ENCODE peak calls at places on chromosome 18, in seven cellular contexts. T is brain microvascular endothelial cell; R is NCI-H1417 treated with DMSO at 0.1 percent for 48 hours; W is fibroblast of mammary gland; F is kidney; Q is T-helper 9 cell; Z is stimulated activated CD8-positive, alpha-beta memory T cell treated with anti-CD3 and anti-CD28 coated beads, Interleukin-4, amount 100 ng/mL, for 1 hour. J is an unnamed sample.

GRCh38 chr18:8609711-8610441 is 639 bp downstream of the RAB12 start:
- DNase-seq in Q (no peak), T (no peak), R (no peak), Z (no peak), W (no peak), F (peak; percentile 78), J (no peak)

GRCh38 chr18:22066083-22066485 is 103.3 kb upstream of the GATA6 start:
- DNase-seq in Z (no peak), R (no peak), Q (no peak), T (no peak), W (no peak), F (no peak), J (no peak)

GRCh38 chr18:58635891-58636290 is 7.0 kb upstream of the ALPK2 start:
- DNase-seq in F (no peak), Z (no peak), Q (no peak), T (peak; percentile 26), R (no peak), W (peak; percentile 78), J (no peak)

GRCh38 chr18:48713302-48713701 is 174.5 kb downstream of the CTIF start:
- DNase-seq in F (peak; percentile 87), T (no peak), Q (no peak), Z (no peak), W (peak; percentile 78), R (no peak), J (no peak)

GRCh38 chr18:62282188-62282629 is 42.9 kb upstream of the TNFRSF11A start:
- DNase-seq in Z (no peak), Q (no peak), R (no peak), W (peak; percentile 79), T (peak; percentile 58), F (no peak), J (no peak)

GRCh38 chr18:9608298-9608697 is 6.1 kb downstream of the PPP4R1 start:
- DNase-seq in R (no peak), W (no peak), T (no peak), F (no peak), Z (no peak), Q (no peak), J (no peak)

GRCh38 chr18:74529811-74530583 is 4.3 kb upstream of the CNDP1 start:
- DNase-seq in Q (no peak), F (peak; percentile 59), R (no peak), W (no peak), T (no peak), Z (no peak), J (no peak)

GRCh38 chr18:5975111-5975622 is 79.8 kb upstream of the TMEM200C start:
- DNase-seq in W (peak; percentile 81), R (no peak), T (peak; percentile 75), F (no peak), Z (no peak), Q (no peak), J (no peak)

GRCh38 chr18:35983818-35984217 is 11.3 kb downstream of the RMP24 start:
- DNase-seq in R (no peak), F (no peak), Q (no peak), Z (no peak), W (peak; percentile 87), T (peak; percentile 52), J (no peak)

GRCh38 chr18:7950380-7951143 is 383.4 kb downstream of the PTPRM start:
- DNase-seq in W (peak; percentile 83), R (no peak), F (no peak), Z (no peak), Q (no peak), T (peak; percentile 85), J (no peak)

GRCh38 chr18:11741505-11742145 is 52.6 kb downstream of the GNAL start:
- DNase-seq in Z (no peak), W (peak; percentile 6), T (no peak), R (no peak), F (no peak), Q (no peak), J (peak; percentile 54)

GRCh38 chr18:74899554-74899953 is 301.9 kb downstream of the ZNF407 start:
- DNase-seq in Z (no peak), R (no peak), Q (no peak), F (peak; percentile 70), W (no peak), T (peak; percentile 1), J (no peak)

GRCh38 chr18:42773870-42774269 is 341.6 kb downstream of the RIT2 start:
- DNase-seq in T (no peak), W (no peak), R (no peak), F (no peak), Q (no peak), Z (no peak), J (no peak)

GRCh38 chr18:47754311-47755101 is 176.0 kb downstream of the SMAD2 start:
- DNase-seq in F (no peak), Q (peak; percentile 55), W (peak; percentile 7), Z (no peak), T (no peak), R (no peak), J (no peak)

GRCh38 chr18:45951021-45951714 is 16.0 kb downstream of the EPG5 start:
- DNase-seq in W (peak; percentile 84), Z (no peak), F (no peak), T (peak; percentile 96), Q (no peak), R (no peak), J (no peak)

GRCh38 chr18:74819433-74820059 is 221.9 kb downstream of the ZNF407 start:
- DNase-seq in R (no peak), T (no peak), Z (no peak), Q (no peak), F (no peak), W (no peak), J (no peak)

GRCh38 chr18:12014976-12015696 is 33.8 kb downstream of the IMPA2 start:
- DNase-seq in F (no peak), R (no peak), Z (no peak), T (no peak), Q (no peak), W (no peak), J (no peak)

GRCh38 chr18:54843302-54843701 is 15.0 kb downstream of the RAB27B start:
- DNase-seq in R (no peak), Q (no peak), T (peak; percentile 36), W (peak; percentile 45), Z (no peak), F (no peak), J (no peak)

GRCh38 chr18:63603772-63604171 is 16.6 kb downstream of the SERPINB13 start:
- DNase-seq in R (no peak), Q (no peak), T (peak; percentile 24), W (peak; percentile 33), F (no peak), Z (no peak), J (no peak)

GRCh38 chr18:34153711-34154110 is 71.0 kb downstream of the NOL4 start:
- DNase-seq in W (peak; percentile 32), Z (no peak), T (peak; percentile 3), R (no peak), F (no peak), Q (no peak), J (no peak)

GRCh38 chr18:32435631-32436500 is 34.8 kb downstream of the GAREM1 start:
- DNase-seq in T (no peak), W (no peak), F (no peak), Z (no peak), R (no peak), Q (no peak), J (no peak)

GRCh38 chr18:55097406-55098170 is 138.3 kb upstream of the CCDC68 start:
- DNase-seq in W (peak; percentile 67), R (peak; percentile 99), Q (no peak), Z (no peak), T (no peak), F (no peak), J (no peak)

GRCh38 chr18:48893061-48893558 is 57.7 kb downstream of the SMAD7 start:
- DNase-seq in R (no peak), Q (no peak), T (no peak), F (no peak), Z (no peak), W (no peak), J (no peak)